ENCODE peak calls at places on chromosomes 16 and 17, in nine cellular contexts. L, B, T, X, K, E, R, Z and P are unnamed samples.

GRCh38 chr17:66889480-66890230 is 54.7 kb downstream of the CACNG5 start:
- DNase-seq in K (no peak), Z (no peak), L (no peak), R (no peak), X (no peak), B (no peak), E (no peak), T (no peak), P (peak; percentile 52)

GRCh38 chr17:59565959-59566324 is 532 bp downstream of the DHX40 start:
- DNase-seq in B (peak; percentile 91), Z (peak; percentile 95), T (peak; percentile 52), E (peak; percentile 86), R (peak; percentile 50), K (peak; percentile 78), X (no peak), L (peak; percentile 60), P (peak; percentile 90)

GRCh38 chr17:16910341-16910740 is 61.6 kb downstream of the TNFRSF13B start:
- DNase-seq in E (no peak), L (no peak), Z (no peak), X (no peak), R (no peak), K (no peak), B (no peak), T (no peak), P (no peak)

GRCh38 chr16:64236351-64236750 is 885.5 kb downstream of the CDH11 start:
- DNase-seq in K (peak; percentile 5), L (no peak), E (peak; percentile 10), R (no peak), B (no peak), Z (no peak), X (no peak), T (no peak), P (no peak)

GRCh38 chr16:1788095-1788707 is 5.3 kb downstream of the IGFALS start:
- DNase-seq in L (no peak), T (no peak), R (no peak), B (no peak), X (peak; percentile 65), K (no peak), Z (no peak), E (no peak), P (peak; percentile 65)

GRCh38 chr16:53849585-53849984 is 145.6 kb downstream of the FTO start:
- DNase-seq in L (no peak), T (no peak), X (no peak), R (no peak), B (no peak), K (no peak), E (no peak), Z (no peak), P (no peak)

GRCh38 chr16:3625331-3625730 is 13.9 kb upstream of the SLX4 start:
- DNase-seq in T (no peak), X (no peak), B (no peak), E (no peak), Z (no peak), L (no peak), K (no peak), R (no peak), P (no peak)

GRCh38 chr16:87080571-87081167 is 236.5 kb downstream of the C16orf95 start:
- DNase-seq in X (no peak), L (no peak), T (no peak), B (peak; percentile 27), K (no peak), Z (no peak), R (no peak), E (no peak), P (no peak)

GRCh38 chr16:79379083-79379482 is 221.5 kb downstream of the MAF start:
- DNase-seq in E (no peak), R (no peak), L (no peak), Z (no peak), K (no peak), X (no peak), B (no peak), T (no peak), P (no peak)

GRCh38 chr17:8109669-8110455 is 8.5 kb downstream of the ALOXE3 start:
- DNase-seq in X (no peak), Z (peak; percentile 75), E (no peak), B (peak; percentile 61), T (no peak), K (peak; percentile 14), R (peak; percentile 58), L (peak; percentile 74), P (peak; percentile 60)

GRCh38 chr17:29710891-29711418 is 88.2 kb upstream of the CORO6 start:
- DNase-seq in Z (no peak), L (no peak), K (peak; percentile 42), E (peak; percentile 56), B (peak; percentile 96), R (no peak), T (no peak), X (no peak), P (peak; percentile 56)

GRCh38 chr17:75610103-75610984 is 22.7 kb downstream of the MYO15B start:
- DNase-seq in R (no peak), B (peak; percentile 37), T (no peak), E (no peak), L (no peak), K (no peak), Z (peak; percentile 93), X (no peak), P (no peak)

GRCh38 chr16:1363501-1364041 is 11.8 kb downstream of the GNPTG start:
- DNase-seq in B (peak; percentile 67), K (peak; percentile 16), T (no peak), X (no peak), L (peak; percentile 53), E (peak; percentile 12), Z (peak; percentile 76), R (peak; percentile 63), P (peak; percentile 97)

GRCh38 chr17:1834378-1835149 is 4.8 kb downstream of the RPA1 start:
- DNase-seq in X (no peak), L (no peak), B (no peak), Z (no peak), E (no peak), K (no peak), T (no peak), R (no peak), P (no peak)

GRCh38 chr16:30966033-30966619 is 8.6 kb downstream of the SETD1A start:
- DNase-seq in R (no peak), T (no peak), X (no peak), K (no peak), Z (no peak), B (no peak), L (no peak), E (no peak), P (no peak)

GRCh38 chr16:57592591-57593003 is 35.8 kb upstream of the ADGRG1 start:
- DNase-seq in X (no peak), K (no peak), Z (no peak), R (no peak), B (no peak), L (peak; percentile 36), T (no peak), E (no peak), P (no peak)

GRCh38 chr16:56889206-56889605 is 24.2 kb downstream of the SLC12A3 start:
- DNase-seq in X (no peak), B (no peak), T (no peak), E (no peak), R (no peak), Z (no peak), K (no peak), L (no peak), P (peak; percentile 42)

DNA sequence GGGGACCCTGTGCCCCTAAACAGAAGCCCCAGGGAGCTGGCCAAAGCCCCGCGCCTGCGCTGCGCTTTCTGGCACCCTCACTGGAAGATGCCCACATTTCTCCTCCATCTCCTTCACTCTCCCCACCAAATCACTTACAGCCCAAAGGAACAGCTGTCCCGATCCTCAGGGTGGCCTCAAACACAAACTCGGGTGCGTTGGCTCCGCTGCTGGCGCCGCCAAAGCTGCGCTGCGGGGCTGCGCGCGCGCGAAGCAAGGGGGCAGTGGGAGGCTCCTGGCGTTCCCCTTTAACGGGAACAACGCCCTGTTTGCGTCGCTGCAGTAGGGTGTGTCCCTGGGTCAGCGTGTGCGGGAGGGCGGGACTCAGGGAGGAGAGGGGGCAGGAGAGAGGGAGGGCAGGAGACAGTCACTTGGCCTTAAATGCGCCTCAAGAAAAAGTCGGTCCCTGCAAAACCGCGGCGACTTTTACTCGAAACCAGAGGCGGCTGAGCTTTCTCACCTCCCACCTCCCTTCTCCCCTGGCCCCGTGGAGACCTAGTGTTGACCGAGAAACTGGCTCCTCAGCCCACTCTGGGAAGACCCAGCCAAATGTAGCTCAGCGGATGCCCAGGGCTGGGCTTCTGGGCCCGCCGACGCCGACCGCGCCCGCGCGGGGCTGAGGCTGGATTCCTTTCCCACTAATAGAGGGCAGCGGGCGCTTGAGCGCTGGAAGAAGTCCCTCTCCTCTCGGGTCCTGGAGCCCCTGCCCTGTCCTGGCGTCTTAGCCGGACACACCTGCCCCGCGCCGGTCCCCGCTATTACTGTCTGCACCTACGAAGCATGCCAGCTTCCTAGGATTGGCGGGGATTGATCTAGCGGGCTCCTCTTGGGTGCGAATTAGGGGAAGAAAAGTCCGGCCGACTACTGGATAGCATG is 2.6 kb downstream of the PMP22 start:
- DNase-seq in T (no peak), K (peak; percentile 94), E (peak; percentile 83), R (peak; percentile 95), B (peak; percentile 96), Z (peak; percentile 97), X (peak; percentile 98), L (no peak), P (peak; percentile 97)
- H3K4me3 ChIP-seq in T (no peak overlapping the region), K (peak overlapping the region; percentile 93), E (peak overlapping the region; percentile 76), R (peak overlapping the region; percentile 68), B (peak overlapping the region; percentile 94), Z (peak overlapping the region; percentile 70), X (peak overlapping the region; percentile 90), L (no peak overlapping the region), P (peak overlapping the region; percentile 96)

DNA sequence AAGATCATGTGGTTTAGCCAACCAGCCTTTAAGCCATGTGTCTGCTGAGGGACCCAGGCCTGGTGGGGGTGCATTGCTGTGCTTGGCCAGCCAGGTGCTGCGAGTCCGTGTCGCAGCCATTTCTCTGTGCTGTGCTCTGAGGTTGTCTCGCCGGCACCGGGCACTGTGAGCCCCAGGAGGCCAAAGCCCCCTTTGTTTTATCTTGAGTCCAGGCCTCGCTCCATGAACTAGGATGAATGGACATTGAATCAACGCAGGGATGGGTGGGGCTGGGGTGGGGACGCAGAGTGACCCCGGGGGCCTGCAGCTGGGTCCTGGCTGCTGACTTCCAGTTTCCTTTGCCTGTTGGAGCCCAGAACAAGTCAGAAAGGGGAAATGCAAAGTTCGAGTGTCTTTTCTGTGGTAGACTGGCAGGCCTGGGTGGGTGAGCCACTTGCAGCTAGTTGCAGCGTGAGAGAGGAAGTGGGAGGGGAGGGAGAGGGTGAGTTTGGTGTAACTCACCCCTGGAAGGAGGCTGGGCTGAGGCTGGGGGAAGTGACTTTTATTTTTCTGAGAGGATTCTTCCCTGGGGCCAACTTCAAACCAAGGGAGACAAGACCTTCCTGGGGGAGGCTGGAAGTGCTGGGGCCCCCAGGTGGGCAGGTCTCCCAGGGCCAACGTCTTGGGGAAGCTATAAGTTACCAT is 324.7 kb downstream of the SEC14L1 start:
- DNase-seq in L (peak; percentile 61), R (peak; percentile 81), Z (no peak), T (no peak), K (peak; percentile 76), B (peak; percentile 79), X (peak; percentile 84), E (peak; percentile 77), P (peak; percentile 97)
- H3K4me3 ChIP-seq in L (peak overlapping the region; percentile 27), R (no peak overlapping the region), Z (no peak overlapping the region), T (peak overlapping the region; percentile 49), K (no peak overlapping the region), B (no peak overlapping the region), X (no peak overlapping the region), E (no peak overlapping the region), P (no peak overlapping the region)

GRCh38 chr17:41971721-41972523 is 5.3 kb downstream of the CNP start:
- DNase-seq in K (no peak), R (peak; percentile 15), B (no peak), X (no peak), E (no peak), L (no peak), Z (no peak), T (no peak), P (peak; percentile 71)
- H3K4me3 ChIP-seq in K (no peak overlapping the region), R (no peak overlapping the region), B (no peak overlapping the region), X (no peak overlapping the region), E (no peak overlapping the region), L (no peak overlapping the region), Z (no peak overlapping the region), T (no peak overlapping the region), P (no peak overlapping the region)

GRCh38 chr17:58336456-58337094 is 8.0 kb upstream of the TSPOAP1 start:
- DNase-seq in B (peak; percentile 40), K (peak; percentile 75), T (no peak), X (peak; percentile 72), R (peak; percentile 51), E (peak; percentile 38), Z (no peak), L (no peak), P (peak; percentile 88)
- H3K4me3 ChIP-seq in B (no peak overlapping the region), K (no peak overlapping the region), T (no peak overlapping the region), X (no peak overlapping the region), R (no peak overlapping the region), E (no peak overlapping the region), Z (no peak overlapping the region), L (peak overlapping the region; percentile 98), P (no peak overlapping the region)